ENCODE peak calls at places on chromosomes 2 and 18, in five cellular contexts. S is DMS153, E is Peyer's patch, B is NCI-H2081, C is kidney epithelial cell. X is an unnamed sample.

GRCh38 chr2:30232801-30233130 is 1.4 kb downstream of the LBH start:
- DNase-seq in S (no peak), E (peak; percentile 78), B (no peak), C (no peak), X (no peak)

GRCh38 chr2:181138816-181139215 is 158.4 kb downstream of the UBE2E3 start:
- DNase-seq in S (no peak), E (no peak), B (no peak), C (no peak), X (no peak)

GRCh38 chr2:232333361-232334135 is 45.0 kb upstream of the ALPP start:
- DNase-seq in S (no peak), E (peak; percentile 40), B (no peak), C (no peak), X (peak; percentile 59)

GRCh38 chr18:10560457-10561045 is 34.7 kb downstream of the NAPG start:
- DNase-seq in S (no peak), E (peak; percentile 80), B (peak; percentile 58), C (peak; percentile 21), X (no peak)

GRCh38 chr18:23970161-23971153 is 44.1 kb upstream of the TTC39C start:
- DNase-seq in S (no peak), E (peak; percentile 82), B (no peak), C (no peak), X (no peak)

GRCh38 chr2:224442092-224442999 is 40.4 kb upstream of the FAM124B start:
- DNase-seq in S (no peak), E (no peak), B (no peak), C (no peak), X (peak; percentile 64)

GRCh38 chr2:46643951-46644350 is 164.6 kb downstream of the TMEM247 start:
- DNase-seq in S (no peak), E (no peak), B (no peak), C (no peak), X (no peak)

GRCh38 chr2:8607591-8607990 is 74.3 kb upstream of the ID2 start:
- DNase-seq in S (peak; percentile 19), E (no peak), B (no peak), C (peak; percentile 69), X (no peak)

GRCh38 chr2:191754103-191754502 is 76.2 kb downstream of the NABP1 start:
- DNase-seq in S (no peak), E (no peak), B (no peak), C (no peak), X (no peak)

GRCh38 chr2:136118819-136119716 is 1.1 kb upstream of the CXCR4 start:
- DNase-seq in S (peak; percentile 31), E (peak; percentile 97), B (peak; percentile 45), C (no peak), X (peak; percentile 87)

GRCh38 chr2:64085936-64086335 is 58.3 kb downstream of the PELI1 start:
- DNase-seq in S (no peak), E (no peak), B (no peak), C (no peak), X (no peak)

GRCh38 chr2:222300725-222301295 is 2.0 kb upstream of the PAX3 start:
- DNase-seq in S (no peak), E (no peak), B (no peak), C (no peak), X (no peak)

GRCh38 chr2:182915369-182916326 is 49.2 kb upstream of the FRZB start:
- DNase-seq in S (no peak), E (no peak), B (no peak), C (peak; percentile 68), X (no peak)

GRCh38 chr2:224157655-224158054 is 118.6 kb upstream of the SERPINE2 start:
- DNase-seq in S (no peak), E (no peak), B (no peak), C (no peak), X (no peak)

GRCh38 chr18:54388203-54389142 is 30.8 kb downstream of the C18orf54 start:
- DNase-seq in S (no peak), E (peak; percentile 52), B (no peak), C (peak; percentile 88), X (no peak)

GRCh38 chr2:39127973-39128372 is 7.1 kb upstream of the SOS1 start:
- DNase-seq in S (no peak), E (peak; percentile 59), B (no peak), C (no peak), X (no peak)

GRCh38 chr2:96154506-96155380 is 9.5 kb upstream of the DUSP2 start:
- DNase-seq in S (no peak), E (no peak), B (no peak), C (no peak), X (peak; percentile 56)

GRCh38 chr2:170122883-170123547 is 54.9 kb upstream of the MYO3B start:
- DNase-seq in S (peak; percentile 18), E (no peak), B (no peak), C (peak; percentile 63), X (no peak)

GRCh38 chr2:229815858-229816257 is 101.5 kb upstream of the DNER start:
- DNase-seq in S (no peak), E (no peak), B (no peak), C (peak; percentile 4), X (no peak)

GRCh38 chr2:28387082-28387960 is 5.3 kb upstream of the FOSL2 start:
- DNase-seq in S (no peak), E (no peak), B (no peak), C (no peak), X (no peak)

GRCh38 chr2:223725986-223726970 is 111.1 kb downstream of the AP1S3 start:
- DNase-seq in S (no peak), E (no peak), B (no peak), C (no peak), X (no peak)

GRCh38 chr18:32549248-32549842 is 78.7 kb upstream of the GAREM1 start:
- DNase-seq in S (peak; percentile 42), E (peak; percentile 80), B (peak; percentile 56), C (no peak), X (no peak)

GRCh38 chr2:219071189-219071816 is 10.6 kb upstream of the IHH start:
- DNase-seq in S (no peak), E (peak; percentile 79), B (no peak), C (no peak), X (no peak)

GRCh38 chr2:26172189-26172865 is 561 bp upstream of the GAREM2 start:
- DNase-seq in S (no peak), E (peak; percentile 47), B (no peak), C (no peak), X (no peak)

GRCh38 chr2:134238371-134238770 is 15.5 kb upstream of the MGAT5 start:
- DNase-seq in S (no peak), E (no peak), B (no peak), C (no peak), X (no peak)

GRCh38 chr2:173760553-173760952 is 204.6 kb downstream of the SP3 start:
- DNase-seq in S (no peak), E (no peak), B (no peak), C (no peak), X (no peak)

GRCh38 chr18:57772387-57772799 is 30.7 kb downstream of the ATP8B1 start:
- DNase-seq in S (no peak), E (peak; percentile 70), B (no peak), C (no peak), X (no peak)

GRCh38 chr18:30432349-30432748 is 610.2 kb downstream of the DSC3 start:
- DNase-seq in S (no peak), E (no peak), B (no peak), C (no peak), X (no peak)

GRCh38 chr2:96267159-96267971 is 1.3 kb downstream of the CIAO1 start:
- DNase-seq in S (no peak), E (peak; percentile 72), B (peak; percentile 12), C (no peak), X (no peak)

GRCh38 chr2:76437564-76437963 is 726.8 kb upstream of the GCFC2 start:
- DNase-seq in S (no peak), E (no peak), B (no peak), C (no peak), X (no peak)

GRCh38 chr2:66508358-66509071 is 73.6 kb downstream of the MEIS1 start:
- DNase-seq in S (no peak), E (no peak), B (no peak), C (no peak), X (no peak)

GRCh38 chr2:85419009-85419711 is 646 bp downstream of the SH2D6 start:
- DNase-seq in S (peak; percentile 16), E (no peak), B (no peak), C (no peak), X (no peak)

GRCh38 chr2:121211251-121211650 is 73.8 kb downstream of the TFCP2L1 start:
- DNase-seq in S (no peak), E (peak; percentile 82), B (no peak), C (no peak), X (peak; percentile 76)

X was measured in upper lobe of right lung.